ENCODE peak calls at places on chromosomes 6 and 20, in four cellular contexts. V, U, K and E are unnamed samples.

GRCh38 chr20:14561733-14562132 is 224.3 kb upstream of the FLRT3 start:
- DNase-seq in V (no peak), U (no peak), K (no peak), E (no peak)

GRCh38 chr6:159595173-159595572 is 97.9 kb downstream of the SOD2 start:
- DNase-seq in V (no peak), U (no peak), K (no peak), E (peak)

GRCh38 chr6:54624779-54625178 is 221.8 kb upstream of the FAM83B start:
- DNase-seq in V (no peak), K (no peak), U (no peak), E (no peak)

GRCh38 chr6:33390767-33391277 is 801 bp upstream of the KIFC1 start:
- DNase-seq in V (no peak), K (no peak), U (no peak), E (no peak)

GRCh38 chr6:163554663-163555062 is 140.1 kb downstream of the QKI start:
- DNase-seq in U (peak), V (no peak), K (peak), E (peak)

GRCh38 chr6:31528307-31528777 is 420 bp upstream of the MCCD1 start:
- DNase-seq in U (no peak), V (no peak), K (peak), E (no peak)

GRCh38 chr6:136920216-136920857 is 1.8 kb upstream of the SLC35D3 start:
- DNase-seq in V (no peak), K (no peak), U (peak), E (no peak)

GRCh38 chr6:150874184-150874583 is 8.7 kb downstream of the MTHFD1L start:
- DNase-seq in V (no peak), U (no peak), K (no peak), E (no peak)

GRCh38 chr6:150934380-150934779 is 68.9 kb downstream of the MTHFD1L start:
- DNase-seq in K (peak), U (no peak), V (no peak), E (peak)

GRCh38 chr20:48679603-48680002 is 148.2 kb downstream of the PREX1 start:
- DNase-seq in V (no peak), K (no peak), U (no peak), E (no peak)

GRCh38 chr6:111069722-111070406 is 17.4 kb upstream of the SLC16A10 start:
- DNase-seq in U (no peak), K (no peak), V (no peak), E (no peak)

GRCh38 chr6:5619249-5619648 is 357.9 kb downstream of the FARS2 start:
- DNase-seq in U (no peak), K (no peak), V (peak), E (no peak)

GRCh38 chr6:104201557-104201956 is 658.2 kb downstream of the HACE1 start:
- DNase-seq in U (no peak), V (no peak), K (no peak), E (no peak)

GRCh38 chr6:149480502-149481280 is 4.1 kb downstream of the ZC3H12D start:
- DNase-seq in U (no peak), K (no peak), V (no peak), E (no peak)

GRCh38 chr6:134609862-134610261 is 291.9 kb upstream of the SGK1 start:
- DNase-seq in K (no peak), V (no peak), U (no peak), E (no peak)

GRCh38 chr20:53021934-53022333 is 49.8 kb downstream of the TSHZ2 start:
- DNase-seq in U (no peak), K (no peak), V (no peak), E (no peak)

GRCh38 chr20:7193681-7194080 is 426.2 kb downstream of the BMP2 start:
- DNase-seq in K (no peak), U (no peak), V (no peak), E (no peak)

GRCh38 chr6:90226257-90226656 is 70.4 kb downstream of the BACH2 start:
- DNase-seq in V (no peak), U (no peak), K (no peak), E (no peak)

GRCh38 chr6:16767765-16768514 is 6.7 kb upstream of the ATXN1 start:
- DNase-seq in K (no peak), V (no peak), U (no peak), E (no peak)

GRCh38 chr6:44074383-44075136 is 52.7 kb downstream of the MRPL14 start:
- DNase-seq in V (peak), U (peak), K (peak), E (peak)

GRCh38 chr20:19275630-19276071 is 63.2 kb downstream of the SLC24A3 start:
- DNase-seq in V (no peak), U (no peak), K (no peak), E (no peak)

GRCh38 chr6:19995575-19996257 is 158.5 kb downstream of the ID4 start:
- DNase-seq in V (no peak), K (no peak), U (no peak), E (no peak)

GRCh38 chr6:146593978-146594377 is 4.8 kb upstream of the ADGB start:
- DNase-seq in K (no peak), V (no peak), U (no peak), E (no peak)

GRCh38 chr6:155693573-155694428 is 238.2 kb upstream of the NOX3 start:
- DNase-seq in K (no peak), U (no peak), V (no peak), E (no peak)

GRCh38 chr6:42452171-42453026 is 673 bp upstream of the TRERF1 start:
- DNase-seq in K (no peak), V (no peak), U (peak), E (peak)
- TF ChIP-seq USF2 in K (no peak), V (no peak), U (no peak), E (no peak)

GRCh38 chr6:53361549-53362031 is 12.8 kb upstream of the ELOVL5 start:
- DNase-seq in U (no peak), V (peak), K (no peak), E (no peak)
- TF ChIP-seq PBX3 in U (no peak), V (no peak), K (no peak), E (no peak)

GRCh38 chr6:142693446-142693845 is 251.5 kb downstream of the HIVEP2 start:
- DNase-seq in U (no peak), V (no peak), K (no peak), E (no peak)

GRCh38 chr6:142696123-142696522 is 248.9 kb downstream of the HIVEP2 start:
- DNase-seq in K (no peak), V (no peak), U (no peak), E (no peak)

GRCh38 chr6:142695016-142695415 is 250.0 kb downstream of the HIVEP2 start:
- DNase-seq in K (no peak), V (no peak), U (no peak), E (no peak)

GRCh38 chr6:142694054-142694453 is 250.9 kb downstream of the HIVEP2 start:
- DNase-seq in U (no peak), K (no peak), V (no peak), E (no peak)

DNA sequence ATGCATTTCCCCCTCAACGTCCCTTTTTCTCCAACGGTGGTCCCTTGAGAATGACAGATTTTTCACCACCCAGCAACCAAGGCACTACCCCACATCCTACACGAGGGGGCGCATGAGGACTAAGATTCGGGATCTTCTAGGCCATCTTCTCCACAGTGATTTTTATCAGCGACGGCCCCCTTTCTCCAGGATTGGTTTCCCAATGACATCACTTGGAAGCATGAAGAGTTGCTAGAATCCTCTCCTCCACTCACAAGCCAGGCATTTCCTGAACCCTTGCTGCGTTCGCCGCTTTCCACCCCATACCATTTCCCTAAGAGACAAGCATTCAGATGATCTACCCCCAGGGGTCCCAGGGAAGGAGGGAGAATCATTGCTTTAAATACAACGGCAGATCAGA is 252.0 kb downstream of the HIVEP2 start:
- DNase-seq in U (peak), K (peak), V (no peak), E (peak)
- H3K27ac ChIP-seq in U (peak), K (no peak), V (no peak), E (no peak)

GRCh38 chr20:17657079-17657825 is 24.8 kb downstream of the RRBP1 start:
- DNase-seq in K (no peak), U (peak), V (no peak), E (no peak)

GRCh38 chr20:17659801-17660200 is 22.2 kb downstream of the RRBP1 start:
- DNase-seq in V (no peak), K (no peak), U (no peak), E (no peak)

GRCh38 chr20:17658648-17658993 is 23.4 kb downstream of the RRBP1 start:
- DNase-seq in U (no peak), K (no peak), V (no peak), E (no peak)

GRCh38 chr20:17655865-17656489 is 26.1 kb downstream of the RRBP1 start:
- DNase-seq in V (peak), K (no peak), U (peak), E (no peak)

GRCh38 chr20:17657898-17658647 is 24.0 kb downstream of the RRBP1 start:
- DNase-seq in U (peak), K (no peak), V (no peak), E (no peak)
- TF ChIP-seq USF2 in U (no peak), K (no peak), V (no peak), E (no peak)